ENCODE peak calls at places on chromosome 5, in ten cellular contexts. One of them, this sample, is unnamed.

GRCh38 chr5:60334281-60334713 is 365.7 kb downstream of the DEPDC1B start:
- DNase-seq in NK-92 treated with Interleukin-12 subunit alpha and Interleukin-12 subunit beta, amount 100 ng/mL, for 24 hours: no peak
- DNase-seq in retinal pigment epithelial cell: no peak
- DNase-seq in NCI-H2081: no peak
- DNase-seq in stimulated activated CD4-positive, alpha-beta T cell treated with anti-CD3 and anti-CD28 coated beads, Interleukin-2, amount 100 ng/mL, for 48 hours: no peak
- DNase-seq in endothelial cell: no peak
- DNase-seq in HTR-8/SVneo: peak
- DNase-seq in neural crest cell: no peak
- DNase-seq in Daoy: no peak
- DNase-seq in small intestine: no peak
- DNase-seq in this sample: no peak

GRCh38 chr5:164475339-164475977 is 970.0 kb downstream of the MAT2B start:
- DNase-seq in HTR-8/SVneo: peak
- DNase-seq in neural crest cell: no peak
- DNase-seq in small intestine: peak
- DNase-seq in stimulated activated CD4-positive, alpha-beta T cell treated with anti-CD3 and anti-CD28 coated beads, Interleukin-2, amount 100 ng/mL, for 48 hours: no peak
- DNase-seq in retinal pigment epithelial cell: no peak
- DNase-seq in Daoy: no peak
- DNase-seq in endothelial cell: no peak
- DNase-seq in NK-92 treated with Interleukin-12 subunit alpha and Interleukin-12 subunit beta, amount 100 ng/mL, for 24 hours: no peak
- DNase-seq in NCI-H2081: peak
- DNase-seq in this sample: peak

GRCh38 chr5:164958688-164959087 is 1453.3 kb downstream of the MAT2B start:
- DNase-seq in endothelial cell: no peak
- DNase-seq in retinal pigment epithelial cell: no peak
- DNase-seq in neural crest cell: no peak
- DNase-seq in stimulated activated CD4-positive, alpha-beta T cell treated with anti-CD3 and anti-CD28 coated beads, Interleukin-2, amount 100 ng/mL, for 48 hours: no peak
- DNase-seq in Daoy: no peak
- DNase-seq in HTR-8/SVneo: no peak
- DNase-seq in small intestine: no peak
- DNase-seq in NK-92 treated with Interleukin-12 subunit alpha and Interleukin-12 subunit beta, amount 100 ng/mL, for 24 hours: no peak
- DNase-seq in NCI-H2081: no peak
- DNase-seq in this sample: no peak

GRCh38 chr5:147693238-147693637 is 89.3 kb downstream of the JAKMIP2 start:
- DNase-seq in NK-92 treated with Interleukin-12 subunit alpha and Interleukin-12 subunit beta, amount 100 ng/mL, for 24 hours: no peak
- DNase-seq in Daoy: no peak
- DNase-seq in endothelial cell: no peak
- DNase-seq in stimulated activated CD4-positive, alpha-beta T cell treated with anti-CD3 and anti-CD28 coated beads, Interleukin-2, amount 100 ng/mL, for 48 hours: no peak
- DNase-seq in HTR-8/SVneo: no peak
- DNase-seq in NCI-H2081: no peak
- DNase-seq in neural crest cell: no peak
- DNase-seq in retinal pigment epithelial cell: no peak
- DNase-seq in small intestine: no peak
- DNase-seq in this sample: no peak

GRCh38 chr5:141513627-141514329 is 24.9 kb downstream of the PCDHGC5 start:
- DNase-seq in NK-92 treated with Interleukin-12 subunit alpha and Interleukin-12 subunit beta, amount 100 ng/mL, for 24 hours: no peak
- DNase-seq in HTR-8/SVneo: peak
- DNase-seq in stimulated activated CD4-positive, alpha-beta T cell treated with anti-CD3 and anti-CD28 coated beads, Interleukin-2, amount 100 ng/mL, for 48 hours: peak
- DNase-seq in endothelial cell: peak
- DNase-seq in retinal pigment epithelial cell: peak
- DNase-seq in neural crest cell: peak
- DNase-seq in NCI-H2081: peak
- DNase-seq in small intestine: peak
- DNase-seq in Daoy: peak
- DNase-seq in this sample: peak

GRCh38 chr5:141514330-141515111 is 25.6 kb downstream of the PCDHGC5 start:
- DNase-seq in stimulated activated CD4-positive, alpha-beta T cell treated with anti-CD3 and anti-CD28 coated beads, Interleukin-2, amount 100 ng/mL, for 48 hours: no peak
- DNase-seq in NCI-H2081: no peak
- DNase-seq in HTR-8/SVneo: peak
- DNase-seq in endothelial cell: no peak
- DNase-seq in neural crest cell: no peak
- DNase-seq in small intestine: no peak
- DNase-seq in NK-92 treated with Interleukin-12 subunit alpha and Interleukin-12 subunit beta, amount 100 ng/mL, for 24 hours: no peak
- DNase-seq in retinal pigment epithelial cell: no peak
- DNase-seq in Daoy: peak
- DNase-seq in this sample: peak

GRCh38 chr5:32193591-32193990 is 19.5 kb upstream of the GOLPH3 start:
- DNase-seq in small intestine: peak
- DNase-seq in HTR-8/SVneo: peak
- DNase-seq in Daoy: peak
- DNase-seq in NCI-H2081: peak
- DNase-seq in neural crest cell: no peak
- DNase-seq in endothelial cell: no peak
- DNase-seq in retinal pigment epithelial cell: peak
- DNase-seq in NK-92 treated with Interleukin-12 subunit alpha and Interleukin-12 subunit beta, amount 100 ng/mL, for 24 hours: no peak
- DNase-seq in stimulated activated CD4-positive, alpha-beta T cell treated with anti-CD3 and anti-CD28 coated beads, Interleukin-2, amount 100 ng/mL, for 48 hours: no peak
- DNase-seq in this sample: no peak

GRCh38 chr5:171207256-171207866 is 101.7 kb upstream of the TLX3 start:
- DNase-seq in stimulated activated CD4-positive, alpha-beta T cell treated with anti-CD3 and anti-CD28 coated beads, Interleukin-2, amount 100 ng/mL, for 48 hours: peak
- DNase-seq in endothelial cell: peak
- DNase-seq in small intestine: peak
- DNase-seq in Daoy: peak
- DNase-seq in NK-92 treated with Interleukin-12 subunit alpha and Interleukin-12 subunit beta, amount 100 ng/mL, for 24 hours: no peak
- DNase-seq in retinal pigment epithelial cell: no peak
- DNase-seq in NCI-H2081: peak
- DNase-seq in HTR-8/SVneo: peak
- DNase-seq in neural crest cell: peak
- DNase-seq in this sample: peak